ENCODE peak calls at places on chromosome 4, in eight cellular contexts. One of them, this sample, is unnamed.

GRCh38 chr4:148735432-148736155 is 293.4 kb upstream of the NR3C2 start:
- DNase-seq in heart right ventricle: no peak
- DNase-seq in mammary epithelial cell: peak
- DNase-seq in AG09309: no peak
- DNase-seq in WERI-Rb-1: no peak
- DNase-seq in AG04450: no peak
- DNase-seq in cardiac fibroblast: no peak
- DNase-seq in prostate gland: no peak
- DNase-seq in this sample: no peak

GRCh38 chr4:146222313-146222712 is 8.0 kb downstream of the REELD1 start:
- DNase-seq in heart right ventricle: no peak
- DNase-seq in mammary epithelial cell: peak
- DNase-seq in AG09309: peak
- DNase-seq in WERI-Rb-1: no peak
- DNase-seq in AG04450: no peak
- DNase-seq in cardiac fibroblast: peak
- DNase-seq in prostate gland: no peak
- DNase-seq in this sample: peak

GRCh38 chr4:74953647-74954046 is 20.7 kb downstream of the PARM1 start:
- DNase-seq in heart right ventricle: no peak
- DNase-seq in mammary epithelial cell: no peak
- DNase-seq in AG09309: no peak
- DNase-seq in WERI-Rb-1: no peak
- DNase-seq in AG04450: no peak
- DNase-seq in cardiac fibroblast: no peak
- DNase-seq in prostate gland: no peak
- DNase-seq in this sample: no peak

GRCh38 chr4:82692101-82692780 is 106.4 kb downstream of the SCD5 start:
- DNase-seq in heart right ventricle: no peak
- DNase-seq in mammary epithelial cell: no peak
- DNase-seq in AG09309: no peak
- DNase-seq in WERI-Rb-1: no peak
- DNase-seq in AG04450: no peak
- DNase-seq in cardiac fibroblast: no peak
- DNase-seq in prostate gland: no peak
- DNase-seq in this sample: no peak

GRCh38 chr4:11342401-11342800 is 86.3 kb downstream of the HS3ST1 start:
- DNase-seq in heart right ventricle: no peak
- DNase-seq in mammary epithelial cell: no peak
- DNase-seq in AG09309: no peak
- DNase-seq in WERI-Rb-1: no peak
- DNase-seq in AG04450: no peak
- DNase-seq in cardiac fibroblast: no peak
- DNase-seq in prostate gland: no peak
- DNase-seq in this sample: no peak

GRCh38 chr4:54403700-54404453 is 174.8 kb downstream of the PDGFRA start:
- DNase-seq in heart right ventricle: no peak
- DNase-seq in mammary epithelial cell: no peak
- DNase-seq in AG09309: no peak
- DNase-seq in WERI-Rb-1: no peak
- DNase-seq in AG04450: no peak
- DNase-seq in cardiac fibroblast: no peak
- DNase-seq in prostate gland: no peak
- DNase-seq in this sample: no peak

GRCh38 chr4:76745264-76745663 is 152.7 kb downstream of the SOWAHB start:
- DNase-seq in heart right ventricle: no peak
- DNase-seq in mammary epithelial cell: no peak
- DNase-seq in AG09309: no peak
- DNase-seq in WERI-Rb-1: no peak
- DNase-seq in AG04450: no peak
- DNase-seq in cardiac fibroblast: peak
- DNase-seq in prostate gland: no peak
- DNase-seq in this sample: peak

GRCh38 chr4:141056473-141056872 is 76.8 kb downstream of the RNF150 start:
- DNase-seq in heart right ventricle: no peak
- DNase-seq in mammary epithelial cell: no peak
- DNase-seq in AG09309: no peak
- DNase-seq in WERI-Rb-1: no peak
- DNase-seq in AG04450: no peak
- DNase-seq in cardiac fibroblast: no peak
- DNase-seq in prostate gland: no peak
- DNase-seq in this sample: no peak

GRCh38 chr4:20251796-20252655 is at the start of gene SLIT2:
- DNase-seq in heart right ventricle: peak
- DNase-seq in mammary epithelial cell: peak
- DNase-seq in AG09309: no peak
- DNase-seq in WERI-Rb-1: peak
- DNase-seq in AG04450: peak
- DNase-seq in cardiac fibroblast: peak
- DNase-seq in prostate gland: peak
- DNase-seq in this sample: peak

GRCh38 chr4:90174622-90175023 is 47.4 kb downstream of the CCSER1 start:
- DNase-seq in heart right ventricle: no peak
- DNase-seq in mammary epithelial cell: peak
- DNase-seq in AG09309: no peak
- DNase-seq in WERI-Rb-1: no peak
- DNase-seq in AG04450: no peak
- DNase-seq in cardiac fibroblast: no peak
- DNase-seq in prostate gland: no peak
- DNase-seq in this sample: no peak

GRCh38 chr4:6172093-6172926 is 28.0 kb downstream of the JAKMIP1 start:
- DNase-seq in heart right ventricle: no peak
- DNase-seq in mammary epithelial cell: no peak
- DNase-seq in AG09309: no peak
- DNase-seq in WERI-Rb-1: no peak
- DNase-seq in AG04450: no peak
- DNase-seq in cardiac fibroblast: no peak
- DNase-seq in prostate gland: peak
- DNase-seq in this sample: no peak
- H3K4me3 ChIP-seq in heart right ventricle: no peak
- H3K4me3 ChIP-seq in mammary epithelial cell: no peak
- H3K4me3 ChIP-seq in AG09309: no peak
- H3K4me3 ChIP-seq in WERI-Rb-1: no peak
- H3K4me3 ChIP-seq in AG04450: no peak
- H3K4me3 ChIP-seq in cardiac fibroblast: no peak
- H3K4me3 ChIP-seq in prostate gland: no peak
- H3K4me3 ChIP-seq in this sample: no peak

DNA sequence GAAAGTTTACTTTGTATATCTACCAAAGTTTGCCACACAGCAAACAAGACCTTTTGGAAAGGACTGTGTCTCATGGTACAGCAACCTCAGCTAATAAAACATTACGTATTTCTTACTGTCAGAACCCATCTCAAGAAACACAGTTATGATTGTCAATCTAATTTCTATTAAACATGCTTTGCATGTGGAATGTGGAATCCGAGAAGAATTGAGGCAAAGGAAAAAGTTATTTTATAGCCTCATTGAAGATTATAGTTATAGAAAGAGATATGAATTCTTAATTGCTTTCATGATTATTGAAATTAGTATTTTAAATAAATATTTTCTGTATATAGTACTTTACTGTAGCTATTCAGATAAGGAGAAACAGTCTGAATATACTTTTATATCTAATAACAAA is 5.4 kb downstream of the PCDH7 start:
- DNase-seq in heart right ventricle: no peak
- DNase-seq in mammary epithelial cell: no peak
- DNase-seq in AG09309: no peak
- DNase-seq in WERI-Rb-1: no peak
- DNase-seq in AG04450: no peak
- DNase-seq in cardiac fibroblast: no peak
- DNase-seq in prostate gland: no peak
- DNase-seq in this sample: no peak
- H3K4me3 ChIP-seq in heart right ventricle: peak
- H3K4me3 ChIP-seq in mammary epithelial cell: peak
- H3K4me3 ChIP-seq in AG09309: peak
- H3K4me3 ChIP-seq in WERI-Rb-1: no peak
- H3K4me3 ChIP-seq in AG04450: peak
- H3K4me3 ChIP-seq in cardiac fibroblast: no peak
- H3K4me3 ChIP-seq in prostate gland: no peak
- H3K4me3 ChIP-seq in this sample: no peak

DNA sequence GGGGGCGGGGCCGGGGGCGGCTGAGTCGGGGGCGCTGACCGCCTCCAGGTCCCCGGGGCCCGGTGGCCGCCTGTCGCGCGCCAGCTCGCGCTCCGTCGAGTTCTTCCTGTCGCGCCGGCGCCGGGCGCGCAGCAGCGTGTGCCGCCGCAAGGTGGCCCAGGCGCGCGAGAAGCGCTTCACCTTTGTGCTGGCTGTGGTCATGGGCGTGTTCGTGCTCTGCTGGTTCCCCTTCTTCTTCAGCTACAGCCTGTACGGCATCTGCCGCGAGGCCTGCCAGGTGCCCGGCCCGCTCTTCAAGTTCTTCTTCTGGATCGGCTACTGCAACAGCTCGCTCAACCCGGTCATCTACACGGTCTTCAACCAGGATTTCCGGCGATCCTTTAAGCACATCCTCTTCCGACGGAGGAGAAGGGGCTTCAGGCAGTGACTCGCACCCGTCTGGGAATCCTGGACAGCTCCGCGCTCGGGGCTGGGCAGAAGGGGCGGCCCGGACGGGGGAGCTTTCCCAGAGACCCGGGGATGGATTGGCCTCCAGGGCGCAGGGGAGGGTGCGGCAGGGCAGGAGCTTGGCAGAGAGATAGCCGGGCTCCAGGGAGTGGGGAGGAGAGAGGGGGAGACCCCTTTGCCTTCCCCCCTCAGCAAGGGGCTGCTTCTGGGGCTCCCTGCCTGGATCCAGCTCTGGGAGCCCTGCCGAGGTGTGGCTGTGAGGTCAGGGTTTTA is 1.5 kb downstream of the ADRA2C start:
- DNase-seq in heart right ventricle: no peak
- DNase-seq in mammary epithelial cell: peak
- DNase-seq in AG09309: no peak
- DNase-seq in WERI-Rb-1: no peak
- DNase-seq in AG04450: no peak
- DNase-seq in cardiac fibroblast: no peak
- DNase-seq in prostate gland: no peak
- DNase-seq in this sample: no peak
- H3K4me3 ChIP-seq in heart right ventricle: peak
- H3K4me3 ChIP-seq in mammary epithelial cell: no peak
- H3K4me3 ChIP-seq in AG09309: no peak
- H3K4me3 ChIP-seq in WERI-Rb-1: no peak
- H3K4me3 ChIP-seq in AG04450: no peak
- H3K4me3 ChIP-seq in cardiac fibroblast: no peak
- H3K4me3 ChIP-seq in prostate gland: no peak
- H3K4me3 ChIP-seq in this sample: no peak

GRCh38 chr4:121192013-121192412 is 27.9 kb upstream of the TNIP3 start:
- DNase-seq in heart right ventricle: no peak
- DNase-seq in mammary epithelial cell: peak
- DNase-seq in AG09309: no peak
- DNase-seq in WERI-Rb-1: no peak
- DNase-seq in AG04450: no peak
- DNase-seq in cardiac fibroblast: peak
- DNase-seq in prostate gland: no peak
- DNase-seq in this sample: no peak
- H3K4me3 ChIP-seq in heart right ventricle: no peak
- H3K4me3 ChIP-seq in mammary epithelial cell: no peak
- H3K4me3 ChIP-seq in AG09309: no peak
- H3K4me3 ChIP-seq in WERI-Rb-1: no peak
- H3K4me3 ChIP-seq in AG04450: peak
- H3K4me3 ChIP-seq in cardiac fibroblast: no peak
- H3K4me3 ChIP-seq in prostate gland: no peak
- H3K4me3 ChIP-seq in this sample: no peak

GRCh38 chr4:17670423-17670822 is 56.0 kb downstream of the MED28 start:
- DNase-seq in heart right ventricle: no peak
- DNase-seq in mammary epithelial cell: no peak
- DNase-seq in AG09309: no peak
- DNase-seq in WERI-Rb-1: no peak
- DNase-seq in AG04450: no peak
- DNase-seq in cardiac fibroblast: no peak
- DNase-seq in prostate gland: no peak
- DNase-seq in this sample: no peak
- H3K4me3 ChIP-seq in heart right ventricle: no peak
- H3K4me3 ChIP-seq in mammary epithelial cell: no peak
- H3K4me3 ChIP-seq in AG09309: no peak
- H3K4me3 ChIP-seq in WERI-Rb-1: no peak
- H3K4me3 ChIP-seq in AG04450: no peak
- H3K4me3 ChIP-seq in cardiac fibroblast: no peak
- H3K4me3 ChIP-seq in prostate gland: no peak
- H3K4me3 ChIP-seq in this sample: no peak

GRCh38 chr4:128424524-128425195 is 137.0 kb upstream of the PGRMC2 start:
- DNase-seq in heart right ventricle: no peak
- DNase-seq in mammary epithelial cell: peak
- DNase-seq in AG09309: peak
- DNase-seq in WERI-Rb-1: no peak
- DNase-seq in AG04450: no peak
- DNase-seq in cardiac fibroblast: peak
- DNase-seq in prostate gland: no peak
- DNase-seq in this sample: no peak

GRCh38 chr4:128428397-128428796 is 140.8 kb upstream of the PGRMC2 start:
- DNase-seq in heart right ventricle: no peak
- DNase-seq in mammary epithelial cell: no peak
- DNase-seq in AG09309: no peak
- DNase-seq in WERI-Rb-1: no peak
- DNase-seq in AG04450: no peak
- DNase-seq in cardiac fibroblast: no peak
- DNase-seq in prostate gland: no peak
- DNase-seq in this sample: no peak

DNA sequence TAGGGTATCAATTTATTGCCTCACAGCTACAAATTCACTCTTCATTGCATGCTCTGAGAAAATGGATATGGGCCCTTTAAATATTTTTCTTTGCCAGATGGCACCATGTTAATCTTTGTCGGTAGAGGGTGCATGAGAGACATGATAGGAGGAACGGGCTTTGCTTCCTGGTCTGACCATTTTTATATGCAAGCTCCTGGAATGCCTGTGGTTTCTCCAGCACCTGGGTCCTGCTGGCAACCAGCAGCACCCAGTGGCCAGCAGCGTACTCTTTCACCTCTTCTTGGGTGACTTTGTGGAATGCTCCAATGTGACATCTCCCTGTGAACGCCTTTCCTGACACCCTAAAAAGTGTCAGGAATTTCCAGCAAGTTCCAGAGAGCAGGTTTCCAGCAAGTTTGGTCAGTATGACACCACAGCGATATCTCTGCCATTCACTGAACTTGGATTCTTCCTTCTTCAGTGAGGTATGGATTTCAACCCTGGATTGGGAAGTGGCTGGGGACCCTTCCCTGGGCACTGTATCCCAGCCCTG is 140.3 kb upstream of the PGRMC2 start:
- DNase-seq in heart right ventricle: no peak
- DNase-seq in mammary epithelial cell: peak
- DNase-seq in AG09309: peak
- DNase-seq in WERI-Rb-1: peak
- DNase-seq in AG04450: peak
- DNase-seq in cardiac fibroblast: peak
- DNase-seq in prostate gland: peak
- DNase-seq in this sample: peak
- H3K4me3 ChIP-seq in heart right ventricle: no peak
- H3K4me3 ChIP-seq in mammary epithelial cell: peak
- H3K4me3 ChIP-seq in AG09309: no peak
- H3K4me3 ChIP-seq in WERI-Rb-1: no peak
- H3K4me3 ChIP-seq in AG04450: no peak
- H3K4me3 ChIP-seq in cardiac fibroblast: no peak
- H3K4me3 ChIP-seq in prostate gland: no peak
- H3K4me3 ChIP-seq in this sample: no peak

GRCh38 chr4:138222041-138222440 is 20.1 kb downstream of the SLC7A11 start:
- DNase-seq in heart right ventricle: no peak
- DNase-seq in mammary epithelial cell: no peak
- DNase-seq in AG09309: peak
- DNase-seq in WERI-Rb-1: peak
- DNase-seq in AG04450: peak
- DNase-seq in cardiac fibroblast: peak
- DNase-seq in prostate gland: no peak
- DNase-seq in this sample: peak
- H3K4me3 ChIP-seq in heart right ventricle: no peak
- H3K4me3 ChIP-seq in mammary epithelial cell: no peak
- H3K4me3 ChIP-seq in AG09309: no peak
- H3K4me3 ChIP-seq in WERI-Rb-1: no peak
- H3K4me3 ChIP-seq in AG04450: no peak
- H3K4me3 ChIP-seq in cardiac fibroblast: no peak
- H3K4me3 ChIP-seq in prostate gland: no peak
- H3K4me3 ChIP-seq in this sample: no peak

This sample was measured in skeletal muscle cell.